ENCODE peak calls at places on chromosome 10, in ten cellular contexts. Z is HepG2; Q is HCT116; U is OCI-LY7; X is GM13977; B is AG09319; G is activated CD8-positive, alpha-beta T cell treated with anti-CD3 and anti-CD28 coated beads for 36 hours; P is fibroblast of lung; J is uterus; V is AG04450. M is an unnamed sample.

GRCh38 chr10:89269822-89270483 is 18.4 kb upstream of the LIPA start:
- DNase-seq in Z (peak), Q (no peak), U (no peak), X (no peak), B (no peak), G (no peak), P (no peak), J (no peak), V (no peak), M (no peak)

GRCh38 chr10:63798599-63799498 is 277.6 kb downstream of the REEP3 start:
- DNase-seq in Z (peak), Q (no peak), U (no peak), X (no peak), B (peak), G (no peak), P (peak), J (peak), V (peak), M (peak)

GRCh38 chr10:5964736-5965135 is 12.6 kb downstream of the IL15RA start:
- DNase-seq in Z (no peak), Q (no peak), U (no peak), X (peak), B (no peak), G (no peak), P (no peak), J (no peak), V (no peak), M (no peak)

GRCh38 chr10:24374134-24374915 is 165.4 kb downstream of the KIAA1217 start:
- DNase-seq in Z (no peak), Q (no peak), U (no peak), X (no peak), B (no peak), G (no peak), P (peak), J (no peak), V (peak), M (no peak)

GRCh38 chr10:131251146-131251541 is 60.4 kb downstream of the TCERG1L start:
- DNase-seq in Z (no peak), Q (no peak), U (no peak), X (no peak), B (no peak), G (no peak), P (no peak), J (no peak), V (no peak), M (no peak)

GRCh38 chr10:124000792-124001201 is 92.6 kb downstream of the CHST15 start:
- DNase-seq in Z (no peak), Q (no peak), U (no peak), X (no peak), B (no peak), G (no peak), P (no peak), J (no peak), V (no peak), M (peak)

GRCh38 chr10:17607603-17608332 is 9.4 kb downstream of the HACD1 start:
- DNase-seq in Z (peak), Q (peak), U (peak), X (peak), B (no peak), G (no peak), P (peak), J (no peak), V (peak), M (peak)

GRCh38 chr10:9668411-9668810 is 1349.3 kb upstream of the CELF2 start:
- DNase-seq in Z (no peak), Q (no peak), U (no peak), X (no peak), B (no peak), G (no peak), P (no peak), J (no peak), V (no peak), M (peak)

GRCh38 chr10:68202965-68203358 is 29.0 kb downstream of the ATOH7 start:
- DNase-seq in Z (no peak), Q (no peak), U (no peak), X (no peak), B (no peak), G (peak), P (peak), J (no peak), V (no peak), M (peak)

GRCh38 chr10:49253340-49253739 is 45.6 kb upstream of the C10orf71 start:
- DNase-seq in Z (no peak), Q (no peak), U (no peak), X (no peak), B (no peak), G (no peak), P (no peak), J (no peak), V (no peak), M (no peak)

GRCh38 chr10:60238408-60239100 is 151.1 kb downstream of the ANK3 start:
- DNase-seq in Z (no peak), Q (peak), U (peak), X (peak), B (peak), G (peak), P (peak), J (no peak), V (peak), M (peak)

GRCh38 chr10:50275650-50276235 is 24.4 kb upstream of the ASAH2 start:
- DNase-seq in Z (peak), Q (no peak), U (peak), X (peak), B (no peak), G (peak), P (no peak), J (no peak), V (no peak), M (peak)
- TF ChIP-seq CTCF in Z (peak), Q (peak), U (peak), X (peak), B (peak), G (peak), P (peak), J (peak), V (peak), M (peak)

DNA sequence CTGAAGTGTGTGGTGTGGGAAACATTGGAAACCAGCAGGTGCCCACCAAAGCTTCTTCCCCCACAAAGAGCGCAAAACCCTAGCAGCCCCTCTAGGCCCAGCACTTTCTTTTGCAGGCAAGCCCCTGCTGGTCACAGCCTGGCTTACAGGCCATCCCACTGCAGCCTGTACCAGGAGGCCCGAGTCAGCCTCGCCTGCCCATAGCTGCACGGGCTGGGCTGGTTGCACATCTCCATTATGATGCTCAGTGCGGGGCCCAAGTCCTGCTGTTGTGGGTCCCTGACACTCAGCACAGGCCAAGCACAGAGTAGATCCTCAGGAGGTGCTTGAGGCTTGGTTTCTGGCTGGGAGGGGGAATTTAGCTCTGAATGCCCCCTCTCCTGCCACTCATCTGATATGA is 8.0 kb downstream of the CDHR1 start:
- DNase-seq in Z (no peak), Q (no peak), U (no peak), X (no peak), B (no peak), G (no peak), P (no peak), J (no peak), V (no peak), M (no peak)
- TF ChIP-seq CTCF in Z (no peak), Q (no peak), U (no peak), X (no peak), B (no peak), G (no peak), P (no peak), J (no peak), V (no peak), M (no peak)

GRCh38 chr10:115049318-115049717 is 43.8 kb upstream of the ATRNL1 start:
- DNase-seq in Z (no peak), Q (no peak), U (no peak), X (no peak), B (no peak), G (no peak), P (no peak), J (no peak), V (no peak), M (no peak)
- TF ChIP-seq CTCF in Z (no peak), Q (no peak), U (peak), X (no peak), B (no peak), G (no peak), P (no peak), J (no peak), V (peak), M (no peak)

DNA sequence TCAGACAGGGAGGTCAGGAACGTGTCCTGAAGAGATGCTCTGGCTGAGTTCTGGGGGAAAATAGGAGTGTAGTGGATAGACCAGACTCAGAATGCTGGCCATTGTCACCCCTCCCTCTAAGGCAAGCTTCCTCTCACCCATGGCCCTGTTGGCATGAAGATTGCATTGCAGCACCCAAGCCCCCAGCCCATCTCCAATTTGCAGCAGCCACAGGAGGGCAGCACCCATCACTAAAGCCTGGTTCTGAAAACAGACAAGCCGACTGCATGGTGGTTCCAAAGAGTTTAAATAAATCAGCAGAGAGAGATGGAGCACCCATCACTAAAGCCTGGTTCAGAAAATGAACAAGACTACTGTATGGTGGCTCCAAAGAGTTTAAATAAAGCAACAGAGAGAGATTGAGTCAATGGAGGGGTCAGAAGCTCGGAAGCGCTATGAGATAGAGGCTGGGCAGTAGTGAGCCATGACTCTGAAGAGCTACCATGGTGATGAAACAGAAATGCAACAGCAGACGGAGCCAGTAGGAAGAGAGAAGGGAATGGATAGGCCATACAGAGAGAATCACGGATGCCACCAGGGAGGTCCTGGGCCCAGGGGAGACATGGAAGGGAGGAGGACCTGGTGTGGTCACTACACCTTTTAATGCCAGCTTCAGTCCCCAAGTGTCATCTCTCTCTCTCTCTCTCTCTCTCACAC is 237.9 kb upstream of the MYO3A start:
- DNase-seq in Z (no peak), Q (no peak), U (no peak), X (no peak), B (no peak), G (no peak), P (no peak), J (no peak), V (no peak), M (no peak)
- TF ChIP-seq CTCF in Z (no peak), Q (peak), U (peak), X (no peak), B (no peak), G (no peak), P (no peak), J (no peak), V (no peak), M (no peak)

GRCh38 chr10:32445036-32445435 is 904 bp upstream of the CCDC7 start:
- DNase-seq in Z (no peak), Q (no peak), U (peak), X (no peak), B (no peak), G (peak), P (no peak), J (no peak), V (no peak), M (no peak)

GRCh38 chr10:32446701-32447406 is 914 bp downstream of the CCDC7 start:
- DNase-seq in Z (no peak), Q (peak), U (peak), X (no peak), B (peak), G (no peak), P (peak), J (no peak), V (no peak), M (peak)

GRCh38 chr10:32445740-32446615 is at the start of gene CCDC7:
- DNase-seq in Z (peak), Q (peak), U (peak), X (peak), B (peak), G (peak), P (peak), J (peak), V (peak), M (peak)
- TF ChIP-seq CTCF in Z (peak), Q (peak), U (peak), X (peak), B (peak), G (peak), P (peak), J (peak), V (peak), M (peak)

GRCh38 chr10:77887631-77888355 is 38.8 kb downstream of the DLG5 start:
- DNase-seq in Z (peak), Q (no peak), U (no peak), X (no peak), B (no peak), G (no peak), P (peak), J (no peak), V (no peak), M (no peak)

GRCh38 chr10:77889277-77889903 is 37.2 kb downstream of the DLG5 start:
- DNase-seq in Z (peak), Q (peak), U (no peak), X (no peak), B (no peak), G (no peak), P (no peak), J (no peak), V (no peak), M (peak)

GRCh38 chr10:77888356-77888703 is 38.2 kb downstream of the DLG5 start:
- DNase-seq in Z (no peak), Q (no peak), U (no peak), X (no peak), B (no peak), G (no peak), P (no peak), J (no peak), V (no peak), M (peak)

GRCh38 chr10:77892021-77892739 is 34.4 kb downstream of the DLG5 start:
- DNase-seq in Z (no peak), Q (no peak), U (no peak), X (no peak), B (no peak), G (no peak), P (no peak), J (no peak), V (no peak), M (peak)

DNA sequence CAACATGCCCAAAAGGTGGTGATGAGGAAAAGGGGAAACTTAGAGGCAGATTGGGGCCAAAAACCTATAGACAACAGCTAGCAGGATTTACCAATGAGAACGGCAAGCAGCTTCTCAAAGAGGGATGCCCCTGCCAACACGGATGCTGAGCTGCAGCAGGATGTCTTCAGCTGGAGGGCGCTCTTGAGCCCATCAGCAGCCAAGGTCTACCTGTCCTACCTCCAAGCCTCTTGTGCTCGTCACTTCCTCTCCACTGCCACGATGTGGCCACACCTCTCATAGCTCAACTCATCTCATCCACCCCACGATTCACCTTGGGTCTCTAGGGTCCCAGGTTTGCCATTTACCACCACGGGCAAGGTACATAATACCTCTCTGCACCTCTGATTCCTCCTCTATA is 36.5 kb downstream of the DLG5 start:
- DNase-seq in Z (no peak), Q (peak), U (no peak), X (no peak), B (no peak), G (peak), P (no peak), J (no peak), V (no peak), M (no peak)
- TF ChIP-seq CTCF in Z (peak), Q (peak), U (peak), X (no peak), B (no peak), G (no peak), P (no peak), J (no peak), V (peak), M (no peak)

GRCh38 chr10:55989188-55989587 is 371.9 kb downstream of the ZWINT start:
- DNase-seq in Z (no peak), Q (no peak), U (no peak), X (no peak), B (no peak), G (no peak), P (no peak), J (no peak), V (no peak), M (no peak)
- TF ChIP-seq CTCF in Z (no peak), Q (no peak), U (peak), X (no peak), B (no peak), G (no peak), P (no peak), J (no peak), V (no peak), M (no peak)